ENCODE peak calls at places on chromosomes 2 and 18, in ten cellular contexts. F is AG10803, M is fibroblast of pulmonary artery, G is astrocyte of the cerebellum, C is fibroblast of the aortic adventitia, V is neural progenitor cell, W is fibroblast of lung, B is colonic mucosa, U is right lobe of liver, Z is cardiac muscle cell. P is an unnamed sample.

GRCh38 chr18:55234366-55235093 is 275.3 kb upstream of the CCDC68 start:
- DNase-seq in F (peak), M (peak), G (peak), C (peak), V (peak), W (peak), B (peak), U (peak), Z (peak), P (peak)

GRCh38 chr2:69376385-69376784 is 10.6 kb downstream of the GFPT1 start:
- DNase-seq in F (no peak), M (no peak), G (no peak), C (no peak), V (no peak), W (no peak), B (no peak), U (no peak), Z (no peak), P (no peak)

GRCh38 chr2:23460228-23460627 is 75.2 kb downstream of the KLHL29 start:
- DNase-seq in F (peak), M (peak), G (no peak), C (peak), V (no peak), W (peak), B (no peak), U (no peak), Z (no peak), P (no peak)

GRCh38 chr2:149094217-149095015 is 55.9 kb downstream of the LYPD6B start:
- DNase-seq in F (peak), M (peak), G (peak), C (no peak), V (peak), W (peak), B (no peak), U (no peak), Z (no peak), P (no peak)

GRCh38 chr2:23285076-23285795 is 99.7 kb upstream of the KLHL29 start:
- DNase-seq in F (no peak), M (no peak), G (no peak), C (no peak), V (no peak), W (no peak), B (no peak), U (no peak), Z (no peak), P (no peak)

GRCh38 chr18:12027480-12027879 is 46.2 kb downstream of the IMPA2 start:
- DNase-seq in F (no peak), M (no peak), G (no peak), C (no peak), V (no peak), W (no peak), B (no peak), U (no peak), Z (no peak), P (no peak)

GRCh38 chr2:127025357-127026062 is 81.4 kb downstream of the BIN1 start:
- DNase-seq in F (peak), M (peak), G (peak), C (peak), V (peak), W (peak), B (peak), U (peak), Z (peak), P (peak)

GRCh38 chr18:67776929-67777328 is 260.4 kb upstream of the DSEL start:
- DNase-seq in F (no peak), M (peak), G (no peak), C (peak), V (no peak), W (peak), B (no peak), U (no peak), Z (peak), P (no peak)

GRCh38 chr18:51123481-51123880 is 74.0 kb downstream of the MEX3C start:
- DNase-seq in F (no peak), M (no peak), G (no peak), C (no peak), V (no peak), W (no peak), B (no peak), U (no peak), Z (no peak), P (no peak)

GRCh38 chr2:239711911-239712570 is 311.2 kb upstream of the HDAC4 start:
- DNase-seq in F (no peak), M (no peak), G (no peak), C (no peak), V (no peak), W (no peak), B (no peak), U (peak), Z (no peak), P (no peak)

GRCh38 chr18:68454511-68455228 is 260.2 kb downstream of the TMX3 start:
- DNase-seq in F (peak), M (peak), G (no peak), C (peak), V (no peak), W (peak), B (no peak), U (no peak), Z (no peak), P (peak)

GRCh38 chr2:232634319-232635150 is 1.1 kb downstream of the EFHD1 start:
- DNase-seq in F (peak), M (no peak), G (no peak), C (no peak), V (peak), W (peak), B (no peak), U (no peak), Z (peak), P (no peak)

GRCh38 chr2:86673976-86674670 is 46.0 kb upstream of the RMND5A start:
- DNase-seq in F (peak), M (no peak), G (no peak), C (peak), V (no peak), W (peak), B (no peak), U (no peak), Z (no peak), P (no peak)

GRCh38 chr2:108370080-108370479 is 7.7 kb upstream of the SULT1C4 start:
- DNase-seq in F (no peak), M (no peak), G (no peak), C (no peak), V (no peak), W (peak), B (no peak), U (no peak), Z (no peak), P (no peak)

GRCh38 chr2:73902284-73902683 is 9.5 kb downstream of the ACTG2 start:
- DNase-seq in F (no peak), M (no peak), G (no peak), C (no peak), V (no peak), W (no peak), B (no peak), U (no peak), Z (no peak), P (no peak)

GRCh38 chr2:239400000-239400831 is 604 bp downstream of the HDAC4 start:
- DNase-seq in F (no peak), M (peak), G (no peak), C (no peak), V (peak), W (no peak), B (peak), U (no peak), Z (peak), P (no peak)

GRCh38 chr18:41351430-41351829 is 603.6 kb upstream of the PIK3C3 start:
- DNase-seq in F (no peak), M (no peak), G (no peak), C (no peak), V (no peak), W (no peak), B (no peak), U (no peak), Z (no peak), P (no peak)

GRCh38 chr2:239328306-239329191 is 72.3 kb downstream of the HDAC4 start:
- DNase-seq in F (peak), M (peak), G (peak), C (peak), V (peak), W (peak), B (no peak), U (peak), Z (peak), P (peak)

GRCh38 chr18:74334242-74334893 is 18.7 kb downstream of the C18orf63 start:
- DNase-seq in F (no peak), M (no peak), G (no peak), C (no peak), V (no peak), W (no peak), B (no peak), U (no peak), Z (no peak), P (no peak)

GRCh38 chr2:44479127-44479887 is 117.6 kb downstream of the CAMKMT start:
- DNase-seq in F (peak), M (peak), G (peak), C (peak), V (peak), W (peak), B (peak), U (no peak), Z (peak), P (peak)

GRCh38 chr2:136765736-136766323 is 485 bp downstream of the THSD7B start:
- DNase-seq in F (no peak), M (peak), G (no peak), C (no peak), V (peak), W (no peak), B (no peak), U (no peak), Z (peak), P (no peak)

GRCh38 chr2:45331034-45331786 is 279.9 kb downstream of the SRBD1 start:
- DNase-seq in F (peak), M (no peak), G (no peak), C (peak), V (no peak), W (no peak), B (no peak), U (peak), Z (no peak), P (no peak)

GRCh38 chr2:128069769-128070168 is 21.2 kb upstream of the UGGT1 start:
- DNase-seq in F (peak), M (peak), G (no peak), C (peak), V (no peak), W (peak), B (peak), U (no peak), Z (no peak), P (no peak)

GRCh38 chr2:170771049-170771937 is 1.1 kb downstream of the ERICH2 start:
- DNase-seq in F (no peak), M (peak), G (no peak), C (peak), V (peak), W (peak), B (no peak), U (no peak), Z (no peak), P (no peak)

GRCh38 chr2:70709746-70710145 is 58.3 kb downstream of the ADD2 start:
- DNase-seq in F (no peak), M (no peak), G (no peak), C (no peak), V (no peak), W (peak), B (no peak), U (no peak), Z (no peak), P (no peak)

GRCh38 chr2:136764397-136765255 is 719 bp upstream of the THSD7B start:
- DNase-seq in F (no peak), M (no peak), G (no peak), C (no peak), V (peak), W (no peak), B (no peak), U (no peak), Z (peak), P (no peak)

GRCh38 chr2:235966932-235967331 is 201.3 kb downstream of the GBX2 start:
- DNase-seq in F (no peak), M (no peak), G (no peak), C (no peak), V (no peak), W (no peak), B (no peak), U (no peak), Z (no peak), P (no peak)

GRCh38 chr2:162750033-162750432 is 88.5 kb downstream of the KCNH7 start:
- DNase-seq in F (no peak), M (no peak), G (no peak), C (no peak), V (no peak), W (no peak), B (no peak), U (no peak), Z (no peak), P (no peak)

GRCh38 chr18:45378933-45379332 is 236.3 kb upstream of the SLC14A2 start:
- DNase-seq in F (no peak), M (no peak), G (no peak), C (no peak), V (no peak), W (no peak), B (no peak), U (no peak), Z (no peak), P (no peak)

GRCh38 chr18:45374878-45375630 is 240.2 kb upstream of the SLC14A2 start:
- DNase-seq in F (no peak), M (no peak), G (no peak), C (no peak), V (no peak), W (no peak), B (no peak), U (no peak), Z (no peak), P (no peak)

GRCh38 chr18:45383228-45383627 is 232.0 kb upstream of the SLC14A2 start:
- DNase-seq in F (no peak), M (no peak), G (no peak), C (no peak), V (no peak), W (no peak), B (no peak), U (no peak), Z (no peak), P (no peak)

GRCh38 chr18:45379903-45380302 is 235.4 kb upstream of the SLC14A2 start:
- DNase-seq in F (no peak), M (no peak), G (no peak), C (no peak), V (no peak), W (peak), B (no peak), U (no peak), Z (no peak), P (no peak)

GRCh38 chr18:45378308-45378707 is 237.0 kb upstream of the SLC14A2 start:
- DNase-seq in F (no peak), M (no peak), G (no peak), C (no peak), V (no peak), W (no peak), B (no peak), U (no peak), Z (no peak), P (no peak)
- TF ChIP-seq CTCF in F (no peak), M (no peak), G (no peak), C (no peak), V (no peak), W (no peak), B (no peak), U (no peak), Z (no peak), P (no peak)

DNA sequence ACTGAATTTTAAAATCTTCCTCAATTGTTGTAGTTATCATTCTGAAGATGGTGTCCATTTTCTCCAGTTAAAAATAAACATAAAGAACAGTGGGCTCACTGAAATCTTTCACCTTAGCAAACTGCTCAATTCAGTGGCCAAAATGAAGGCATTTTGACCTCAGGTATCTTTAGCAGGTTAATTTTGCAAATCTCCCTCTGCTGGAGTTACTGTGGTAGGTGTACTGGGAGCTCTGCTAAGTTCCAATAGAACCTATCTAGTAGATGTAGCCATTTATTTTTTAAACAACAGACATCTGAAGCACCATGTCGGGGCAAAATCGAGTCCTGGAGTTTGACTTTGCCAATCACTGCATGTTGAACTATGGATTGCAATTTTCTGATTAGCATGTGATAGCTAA is 177.1 kb downstream of the IRS1 start:
- DNase-seq in F (no peak), M (no peak), G (no peak), C (no peak), V (no peak), W (no peak), B (no peak), U (no peak), Z (no peak), P (no peak)
- TF ChIP-seq CTCF in F (no peak), M (peak), G (peak), C (peak), V (peak), W (no peak), B (no peak), U (peak), Z (no peak), P (peak)

DNA sequence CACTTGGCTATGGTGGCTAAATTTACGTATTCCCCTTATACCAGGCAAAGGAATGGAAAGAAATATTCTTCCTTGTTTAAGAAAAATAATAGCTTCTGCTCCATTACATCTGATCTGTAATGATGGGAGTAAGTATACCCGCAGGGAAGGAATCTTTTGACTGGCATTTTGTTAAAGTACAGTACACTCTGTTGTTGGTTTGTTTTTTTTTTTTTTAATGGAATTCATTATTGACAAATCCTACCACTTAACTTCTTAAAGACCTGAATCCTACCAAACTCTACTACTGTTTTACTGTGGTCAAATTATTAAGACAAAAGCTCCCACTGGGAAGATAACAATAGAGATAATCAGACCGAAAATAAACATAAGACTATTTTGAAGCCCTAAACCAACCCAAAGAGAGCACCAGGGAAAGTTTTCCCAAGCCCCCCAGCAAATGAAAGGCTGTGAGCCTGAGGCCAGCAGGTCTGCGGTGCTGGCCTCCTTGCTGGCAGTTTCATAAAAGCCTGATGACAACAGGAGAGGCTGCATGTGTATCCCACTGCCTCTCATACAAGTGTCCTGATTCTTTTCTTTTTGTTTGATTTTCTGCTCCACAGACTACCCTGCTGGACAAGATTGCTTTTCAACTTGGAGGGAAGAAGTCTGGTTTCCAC is 101.0 kb downstream of the SLC25A12 start:
- DNase-seq in F (no peak), M (no peak), G (no peak), C (no peak), V (peak), W (no peak), B (no peak), U (no peak), Z (no peak), P (no peak)
- TF ChIP-seq CTCF in F (no peak), M (no peak), G (no peak), C (no peak), V (no peak), W (no peak), B (no peak), U (no peak), Z (no peak), P (no peak)

GRCh38 chr2:98608118-98608961 is at the start of the genes COA5 and UNC50:
- DNase-seq in F (peak), M (peak), G (peak), C (peak), V (peak), W (peak), B (peak), U (peak), Z (peak), P (peak)
- TF ChIP-seq CTCF in F (no peak), M (no peak), G (peak), C (no peak), V (peak), W (no peak), B (no peak), U (no peak), Z (no peak), P (peak)

DNA sequence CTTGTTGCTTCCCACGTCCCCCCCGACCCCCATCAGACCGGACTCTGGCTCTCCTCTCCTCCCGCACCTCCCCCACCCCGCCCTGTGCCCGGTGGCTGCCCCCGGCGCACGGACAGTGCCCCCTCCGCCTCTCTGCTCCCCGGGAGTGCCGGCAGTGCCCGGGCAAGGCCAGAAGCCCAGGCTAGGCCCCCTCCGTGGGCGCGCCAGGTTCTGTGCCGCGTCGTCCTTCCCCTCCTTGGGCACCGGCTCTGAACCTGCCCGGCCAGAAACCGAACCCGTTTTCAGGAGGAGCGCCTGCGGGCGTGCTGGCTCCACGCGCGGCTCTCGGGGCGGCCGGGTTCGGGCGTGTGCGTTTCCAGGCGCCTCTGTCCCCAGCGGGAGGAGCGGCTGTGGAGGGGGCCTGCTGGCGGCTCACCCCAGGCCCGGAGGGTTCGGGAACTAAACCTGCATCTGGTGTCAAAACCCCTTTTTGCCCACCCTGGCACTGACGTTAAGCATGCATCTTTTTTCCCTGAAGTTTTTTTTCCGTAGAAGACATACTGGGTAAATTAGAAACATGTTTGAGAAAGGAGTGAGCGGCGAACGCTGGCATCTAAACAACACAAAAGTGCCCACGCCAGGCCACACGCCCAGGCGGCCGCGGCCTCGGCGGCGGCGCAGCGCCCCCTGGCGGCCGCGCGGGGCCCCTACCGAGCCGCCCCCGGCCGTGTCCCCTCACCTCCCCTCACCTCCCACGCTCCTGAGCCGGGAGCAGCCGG is 123.9 kb upstream of the SLC1A4 start:
- DNase-seq in F (peak), M (peak), G (no peak), C (peak), V (peak), W (peak), B (peak), U (peak), Z (peak), P (no peak)
- TF ChIP-seq CTCF in F (peak), M (peak), G (peak), C (peak), V (peak), W (no peak), B (peak), U (peak), Z (peak), P (peak)

GRCh38 chr2:31138037-31138962 is at the start of gene GALNT14:
- DNase-seq in F (peak), M (peak), G (no peak), C (peak), V (peak), W (peak), B (peak), U (peak), Z (peak), P (no peak)
- TF ChIP-seq CTCF in F (peak), M (peak), G (peak), C (peak), V (peak), W (peak), B (peak), U (peak), Z (peak), P (peak)

GRCh38 chr18:29882620-29883019 is 1159.9 kb downstream of the DSC3 start:
- DNase-seq in F (no peak), M (no peak), G (no peak), C (peak), V (no peak), W (peak), B (no peak), U (no peak), Z (no peak), P (no peak)

GRCh38 chr18:29883114-29883513 is 1159.4 kb downstream of the DSC3 start:
- DNase-seq in F (no peak), M (no peak), G (no peak), C (no peak), V (no peak), W (no peak), B (no peak), U (no peak), Z (no peak), P (no peak)

GRCh38 chr18:29874519-29875098 is 1167.9 kb downstream of the DSC3 start:
- DNase-seq in F (peak), M (peak), G (peak), C (peak), V (peak), W (peak), B (no peak), U (no peak), Z (peak), P (no peak)

GRCh38 chr18:29879763-29880162 is 1162.8 kb downstream of the DSC3 start:
- DNase-seq in F (no peak), M (no peak), G (no peak), C (no peak), V (no peak), W (no peak), B (no peak), U (no peak), Z (no peak), P (no peak)
- TF ChIP-seq CTCF in F (no peak), M (no peak), G (no peak), C (no peak), V (peak), W (no peak), B (no peak), U (no peak), Z (no peak), P (no peak)